ENCODE peak calls at places on chromosomes 16 and 17, in ten cellular contexts. One of them, this sample, is unnamed. For H3K4me1 and H3K36me3, the result is how much of the 10 kb centered on the place peaks cover.

GRCh38 chr17:79617740-79618382 is 7.0 kb upstream of the RBFOX3 start:
- DNase-seq in breast epithelium: no peak
- DNase-seq in prostate gland: no peak
- DNase-seq in heart left ventricle: peak
- DNase-seq in transverse colon: no peak
- DNase-seq in stomach: no peak
- DNase-seq in spleen: peak
- DNase-seq in ovary: no peak
- DNase-seq in uterus: no peak
- DNase-seq in testis: no peak
- DNase-seq in this sample: no peak

GRCh38 chr16:9102379-9102778 is 10.9 kb downstream of the HAPSTR1 start:
- DNase-seq in breast epithelium: peak
- DNase-seq in prostate gland: no peak
- DNase-seq in heart left ventricle: no peak
- DNase-seq in transverse colon: no peak
- DNase-seq in stomach: no peak
- DNase-seq in spleen: no peak
- DNase-seq in ovary: no peak
- DNase-seq in uterus: no peak
- DNase-seq in testis: no peak
- DNase-seq in this sample: no peak

GRCh38 chr17:75762513-75763268 is 2.3 kb downstream of the GALK1 start:
- DNase-seq in breast epithelium: no peak
- DNase-seq in prostate gland: no peak
- DNase-seq in heart left ventricle: peak
- DNase-seq in transverse colon: no peak
- DNase-seq in stomach: no peak
- DNase-seq in spleen: peak
- DNase-seq in ovary: no peak
- DNase-seq in uterus: no peak
- DNase-seq in testis: no peak
- DNase-seq in this sample: no peak

GRCh38 chr17:29352146-29352545 is 38.0 kb upstream of the TAOK1 start:
- DNase-seq in breast epithelium: no peak
- DNase-seq in prostate gland: no peak
- DNase-seq in heart left ventricle: no peak
- DNase-seq in transverse colon: no peak
- DNase-seq in stomach: no peak
- DNase-seq in spleen: no peak
- DNase-seq in ovary: no peak
- DNase-seq in uterus: no peak
- DNase-seq in testis: no peak
- DNase-seq in this sample: no peak

GRCh38 chr17:61409301-61410099 is 9.9 kb downstream of the TBX2 start:
- DNase-seq in breast epithelium: peak
- DNase-seq in prostate gland: peak
- DNase-seq in heart left ventricle: no peak
- DNase-seq in transverse colon: peak
- DNase-seq in stomach: peak
- DNase-seq in spleen: peak
- DNase-seq in ovary: peak
- DNase-seq in uterus: peak
- DNase-seq in testis: peak
- DNase-seq in this sample: no peak

GRCh38 chr17:68578236-68578635 is 22.9 kb downstream of the FAM20A start:
- DNase-seq in breast epithelium: no peak
- DNase-seq in prostate gland: no peak
- DNase-seq in heart left ventricle: no peak
- DNase-seq in transverse colon: no peak
- DNase-seq in stomach: no peak
- DNase-seq in spleen: no peak
- DNase-seq in ovary: no peak
- DNase-seq in uterus: no peak
- DNase-seq in testis: no peak
- DNase-seq in this sample: no peak

GRCh38 chr16:57277586-57277985 is 6.9 kb downstream of the PLLP start:
- DNase-seq in breast epithelium: no peak
- DNase-seq in prostate gland: no peak
- DNase-seq in heart left ventricle: peak
- DNase-seq in transverse colon: no peak
- DNase-seq in stomach: no peak
- DNase-seq in spleen: no peak
- DNase-seq in ovary: no peak
- DNase-seq in uterus: no peak
- DNase-seq in testis: no peak
- DNase-seq in this sample: no peak

GRCh38 chr16:75306102-75306762 is 54.8 kb upstream of the BCAR1 start:
- DNase-seq in breast epithelium: no peak
- DNase-seq in prostate gland: peak
- DNase-seq in heart left ventricle: no peak
- DNase-seq in transverse colon: peak
- DNase-seq in stomach: peak
- DNase-seq in spleen: no peak
- DNase-seq in ovary: no peak
- DNase-seq in uterus: no peak
- DNase-seq in testis: no peak
- DNase-seq in this sample: no peak

GRCh38 chr17:68539536-68540469 is 27.6 kb downstream of the PRKAR1A start:
- DNase-seq in breast epithelium: no peak
- DNase-seq in prostate gland: no peak
- DNase-seq in heart left ventricle: no peak
- DNase-seq in transverse colon: no peak
- DNase-seq in stomach: peak
- DNase-seq in spleen: no peak
- DNase-seq in ovary: peak
- DNase-seq in uterus: peak
- DNase-seq in testis: peak
- DNase-seq in this sample: peak

GRCh38 chr16:2926660-2927646 is 15.2 kb downstream of the FLYWCH1 start:
- DNase-seq in breast epithelium: peak
- DNase-seq in prostate gland: peak
- DNase-seq in heart left ventricle: peak
- DNase-seq in transverse colon: peak
- DNase-seq in stomach: peak
- DNase-seq in spleen: peak
- DNase-seq in ovary: peak
- DNase-seq in uterus: peak
- DNase-seq in testis: peak
- DNase-seq in this sample: peak

GRCh38 chr17:42924891-42925290 is 24.3 kb downstream of the G6PC1 start:
- DNase-seq in breast epithelium: no peak
- DNase-seq in prostate gland: no peak
- DNase-seq in heart left ventricle: no peak
- DNase-seq in transverse colon: no peak
- DNase-seq in stomach: no peak
- DNase-seq in spleen: no peak
- DNase-seq in ovary: no peak
- DNase-seq in uterus: no peak
- DNase-seq in testis: no peak
- DNase-seq in this sample: no peak

DNA sequence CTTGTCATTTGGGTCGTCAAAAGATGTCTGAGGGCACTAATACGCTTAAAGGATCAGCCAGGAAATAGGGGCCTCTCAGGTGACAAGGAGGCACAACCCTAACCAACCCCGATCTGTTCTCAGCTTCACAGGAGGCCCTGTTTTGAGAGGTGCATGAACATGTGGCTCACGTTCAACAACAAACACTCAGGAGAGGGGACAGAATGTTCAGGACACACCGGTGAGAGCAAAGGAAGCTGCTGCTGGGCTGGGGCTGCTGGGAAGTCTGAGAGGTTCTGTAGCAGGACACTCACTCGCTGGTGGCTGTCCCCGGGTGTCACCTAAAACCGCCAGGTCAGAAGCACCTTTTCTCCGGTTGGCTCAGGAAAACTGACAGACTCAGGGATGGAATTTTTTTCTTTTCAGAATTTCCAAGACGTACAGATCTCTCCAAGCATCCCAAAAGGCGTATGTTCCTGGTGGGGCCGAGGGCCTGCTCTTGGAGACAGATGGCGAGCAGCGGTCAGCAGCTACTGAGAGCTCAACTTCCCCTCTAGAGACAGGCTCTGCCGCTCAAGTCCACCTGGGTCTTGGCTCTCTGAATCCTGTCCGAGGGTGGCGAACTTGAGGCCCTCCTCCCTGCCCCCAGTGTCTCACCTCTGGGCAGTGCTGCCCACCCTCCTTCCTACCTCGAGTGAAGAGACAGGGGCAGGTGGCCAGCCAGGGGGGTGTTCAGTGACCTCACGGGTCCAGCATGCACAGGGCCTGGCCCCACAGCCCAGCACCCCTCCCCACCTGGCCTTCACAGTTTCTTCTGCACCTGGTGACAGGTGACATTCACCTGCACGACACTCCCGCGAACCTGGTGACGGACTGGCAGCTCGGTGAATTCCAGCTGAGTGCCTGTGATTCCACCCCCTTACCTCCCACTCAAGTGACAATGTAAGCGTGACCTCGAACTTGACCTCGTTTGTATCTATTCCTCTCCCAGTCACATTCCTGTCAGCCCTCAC is 22.9 kb downstream of the CLUH start:
- DNase-seq in breast epithelium: peak
- DNase-seq in prostate gland: no peak
- DNase-seq in heart left ventricle: no peak
- DNase-seq in transverse colon: no peak
- DNase-seq in stomach: no peak
- DNase-seq in spleen: peak
- DNase-seq in ovary: no peak
- DNase-seq in uterus: no peak
- DNase-seq in testis: peak
- DNase-seq in this sample: no peak
- TF ChIP-seq POLR2A in breast epithelium: no peak
- TF ChIP-seq POLR2A in prostate gland: no peak
- TF ChIP-seq POLR2A in heart left ventricle: no peak
- TF ChIP-seq POLR2A in transverse colon: no peak
- TF ChIP-seq POLR2A in stomach: no peak
- TF ChIP-seq POLR2A in spleen: no peak
- TF ChIP-seq POLR2A in ovary: no peak
- TF ChIP-seq POLR2A in uterus: no peak
- TF ChIP-seq POLR2A in testis: no peak
- TF ChIP-seq POLR2A in this sample: no peak

DNA sequence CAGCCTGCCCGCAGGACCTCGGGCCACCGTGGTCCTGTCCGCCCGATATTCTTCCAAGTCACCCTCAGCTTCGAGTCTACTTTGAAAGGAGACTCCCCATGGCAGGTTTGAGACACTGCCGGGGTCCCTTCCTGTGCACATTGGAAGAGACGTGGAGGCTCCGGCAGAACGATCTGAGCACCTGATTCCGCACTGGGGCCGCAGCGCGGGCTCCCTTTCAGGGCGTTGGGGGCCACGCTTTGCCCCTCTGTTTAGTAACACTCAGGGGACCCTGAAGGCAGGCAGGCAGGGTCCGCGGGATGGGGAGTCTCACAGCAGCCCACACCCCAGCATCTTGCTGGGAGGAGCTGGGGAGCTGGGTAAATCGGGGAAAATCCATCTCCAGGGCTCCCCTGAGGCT is 30.6 kb downstream of the SOX8 start:
- DNase-seq in breast epithelium: no peak
- DNase-seq in prostate gland: no peak
- DNase-seq in heart left ventricle: no peak
- DNase-seq in transverse colon: no peak
- DNase-seq in stomach: no peak
- DNase-seq in spleen: no peak
- DNase-seq in ovary: no peak
- DNase-seq in uterus: no peak
- DNase-seq in testis: no peak
- DNase-seq in this sample: no peak
- H3K4me1 ChIP-seq in breast epithelium: under half
- H3K4me1 ChIP-seq in prostate gland: under half
- H3K4me1 ChIP-seq in heart left ventricle: under half
- H3K4me1 ChIP-seq in transverse colon: under half
- H3K4me1 ChIP-seq in stomach: under half
- H3K4me1 ChIP-seq in spleen: under half
- H3K4me1 ChIP-seq in ovary: under half
- H3K4me1 ChIP-seq in uterus: under half
- H3K4me1 ChIP-seq in testis: under half
- H3K4me1 ChIP-seq in this sample: under half

DNA sequence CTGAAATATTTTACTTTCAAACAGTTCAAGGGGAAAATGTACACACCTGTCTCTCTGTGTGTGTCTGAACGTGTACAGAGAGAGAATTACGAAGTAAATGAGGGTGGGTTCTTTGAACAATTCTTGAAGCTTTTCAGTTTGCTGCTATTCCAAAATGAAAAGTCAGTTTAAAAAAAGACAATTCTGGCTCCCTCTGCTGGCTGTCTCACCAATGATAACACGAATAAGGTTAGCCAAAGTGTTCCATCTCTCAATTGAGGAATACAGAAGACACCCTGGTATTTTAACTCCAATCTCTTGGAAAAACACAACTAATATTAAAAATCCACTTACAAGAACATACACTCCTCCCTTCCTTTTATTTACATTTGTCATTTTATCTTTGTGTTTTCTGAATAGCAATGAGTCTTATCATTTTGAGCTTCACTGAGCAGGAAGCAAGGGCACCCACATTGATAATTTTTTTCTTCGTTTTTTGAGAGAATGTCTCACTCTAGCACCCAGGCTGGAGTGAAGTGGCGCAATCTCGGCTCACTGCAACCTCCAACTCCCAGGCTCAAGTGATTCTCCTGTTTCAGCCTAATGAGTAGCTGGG is 20.5 kb downstream of the EFTUD2 start:
- DNase-seq in breast epithelium: no peak
- DNase-seq in prostate gland: no peak
- DNase-seq in heart left ventricle: no peak
- DNase-seq in transverse colon: no peak
- DNase-seq in stomach: no peak
- DNase-seq in spleen: no peak
- DNase-seq in ovary: no peak
- DNase-seq in uterus: no peak
- DNase-seq in testis: peak
- DNase-seq in this sample: no peak
- H3K36me3 ChIP-seq in breast epithelium: under half
- H3K36me3 ChIP-seq in prostate gland: under half
- H3K36me3 ChIP-seq in heart left ventricle: under half
- H3K36me3 ChIP-seq in transverse colon: half or more
- H3K36me3 ChIP-seq in stomach: half or more
- H3K36me3 ChIP-seq in spleen: under half
- H3K36me3 ChIP-seq in ovary: under half
- H3K36me3 ChIP-seq in uterus: under half
- H3K36me3 ChIP-seq in testis: under half
- H3K36me3 ChIP-seq in this sample: half or more

DNA sequence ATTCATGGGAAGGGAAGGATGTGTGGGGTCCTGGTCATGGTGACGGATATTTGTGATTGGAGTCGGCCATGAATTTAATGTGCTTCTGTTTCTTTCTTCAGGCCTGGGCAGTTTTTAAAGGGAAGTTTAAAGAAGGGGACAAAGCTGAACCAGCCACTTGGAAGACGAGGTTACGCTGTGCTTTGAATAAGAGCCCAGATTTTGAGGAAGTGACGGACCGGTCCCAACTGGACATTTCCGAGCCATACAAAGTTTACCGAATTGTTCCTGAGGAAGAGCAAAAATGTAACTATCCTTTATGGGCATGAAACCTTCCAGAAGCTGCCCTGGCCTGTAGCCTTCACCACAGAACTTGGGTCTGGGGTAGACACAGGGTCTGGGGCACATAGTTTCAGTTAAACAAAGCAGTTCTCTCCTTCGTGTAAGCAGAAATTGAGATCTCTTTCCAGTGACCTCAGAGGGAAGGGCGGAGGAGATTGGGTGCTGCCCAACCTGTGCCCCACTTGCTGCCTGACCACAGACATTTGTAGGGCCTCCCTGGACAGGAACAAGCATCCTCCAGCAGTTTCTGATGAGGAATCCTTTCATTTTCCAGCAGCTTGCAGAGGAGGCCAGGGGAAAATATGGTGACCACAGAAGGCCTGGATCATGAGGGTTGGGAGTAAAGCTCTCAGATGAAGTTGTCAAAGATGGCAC is 10.1 kb downstream of the IRF8 start:
- DNase-seq in breast epithelium: no peak
- DNase-seq in prostate gland: no peak
- DNase-seq in heart left ventricle: no peak
- DNase-seq in transverse colon: no peak
- DNase-seq in stomach: no peak
- DNase-seq in spleen: peak
- DNase-seq in ovary: no peak
- DNase-seq in uterus: no peak
- DNase-seq in testis: peak
- DNase-seq in this sample: no peak
- TF ChIP-seq POLR2A in breast epithelium: no peak
- TF ChIP-seq POLR2A in prostate gland: no peak
- TF ChIP-seq POLR2A in heart left ventricle: no peak
- TF ChIP-seq POLR2A in transverse colon: no peak
- TF ChIP-seq POLR2A in stomach: no peak
- TF ChIP-seq POLR2A in spleen: no peak
- TF ChIP-seq POLR2A in ovary: no peak
- TF ChIP-seq POLR2A in uterus: no peak
- TF ChIP-seq POLR2A in testis: no peak
- TF ChIP-seq POLR2A in this sample: no peak